ENCODE peak calls at places on chromosomes 11 and 22, in seven cellular contexts. Z, Q, T, V, N, W and R are unnamed samples.

GRCh38 chr11:118529584-118530175 is 1.3 kb upstream of the TMEM25 start:
- DNase-seq in Z (no peak), Q (no peak), T (no peak), V (no peak), N (no peak), W (no peak), R (no peak)

GRCh38 chr11:121762820-121763219 is 310.1 kb upstream of the SORL1-AS1 start:
- DNase-seq in Z (no peak), Q (no peak), T (peak; percentile 47), V (no peak), N (no peak), W (peak; percentile 8), R (peak; percentile 42)

GRCh38 chr11:85672111-85672875 is 7.4 kb upstream of the CREBZF start:
- DNase-seq in Z (peak; percentile 14), Q (no peak), T (no peak), V (no peak), N (no peak), W (no peak), R (no peak)

GRCh38 chr11:99199336-99199735 is 178.6 kb downstream of the CNTN5 start:
- DNase-seq in Z (no peak), Q (no peak), T (no peak), V (no peak), N (no peak), W (no peak), R (no peak)

GRCh38 chr11:118411523-118411922 is 10.1 kb downstream of the ATP5MG start:
- DNase-seq in Z (no peak), Q (no peak), T (no peak), V (no peak), N (no peak), W (no peak), R (no peak)

GRCh38 chr11:26704249-26704648 is 17.6 kb downstream of the SLC5A12 start:
- DNase-seq in Z (no peak), Q (no peak), T (no peak), V (no peak), N (no peak), W (peak; percentile 39), R (peak; percentile 16)

GRCh38 chr11:57777969-57778317 is 16.3 kb downstream of the CTNND1 start:
- DNase-seq in Z (no peak), Q (no peak), T (peak; percentile 54), V (no peak), N (no peak), W (peak; percentile 56), R (no peak)

GRCh38 chr11:128835741-128836410 is 31.2 kb downstream of the KCNJ1 start:
- DNase-seq in Z (no peak), Q (no peak), T (peak; percentile 10), V (no peak), N (no peak), W (no peak), R (no peak)

GRCh38 chr11:68503792-68504191 is 43.2 kb downstream of the PPP6R3 start:
- DNase-seq in Z (no peak), Q (no peak), T (no peak), V (no peak), N (no peak), W (no peak), R (no peak)

GRCh38 chr11:68099474-68100405 is 21.4 kb downstream of the CHKA start:
- DNase-seq in Z (no peak), Q (peak; percentile 50), T (no peak), V (peak; percentile 25), N (no peak), W (no peak), R (no peak)

GRCh38 chr11:59556115-59556882 is 45.0 kb downstream of the OR4D9 start:
- DNase-seq in Z (peak; percentile 82), Q (peak; percentile 39), T (peak; percentile 76), V (peak; percentile 28), N (peak; percentile 30), W (peak; percentile 81), R (peak; percentile 67)

GRCh38 chr11:82978422-82979099 is 77.0 kb downstream of the DDIAS start:
- DNase-seq in Z (peak; percentile 60), Q (peak; percentile 25), T (peak; percentile 67), V (no peak), N (no peak), W (peak; percentile 89), R (peak; percentile 81)

GRCh38 chr11:66470015-66470414 is 3.3 kb downstream of the PELI3 start:
- DNase-seq in Z (no peak), Q (no peak), T (no peak), V (no peak), N (no peak), W (no peak), R (no peak)

GRCh38 chr11:281486-282161 is 3.4 kb downstream of the NLRP6 start:
- DNase-seq in Z (no peak), Q (no peak), T (no peak), V (no peak), N (no peak), W (no peak), R (no peak)

GRCh38 chr11:13446444-13446843 is 16.6 kb downstream of the BTBD10 start:
- DNase-seq in Z (peak; percentile 16), Q (no peak), T (peak; percentile 34), V (no peak), N (no peak), W (no peak), R (peak; percentile 18)

GRCh38 chr22:34055525-34056200 is 135.4 kb upstream of the LARGE1 start:
- DNase-seq in Z (peak; percentile 27), Q (no peak), T (peak; percentile 2), V (no peak), N (no peak), W (peak; percentile 60), R (no peak)

GRCh38 chr11:92317222-92317621 is 92.6 kb downstream of the FAT3 start:
- DNase-seq in Z (no peak), Q (no peak), T (no peak), V (no peak), N (no peak), W (no peak), R (no peak)

GRCh38 chr11:125376117-125376516 is 119.9 kb downstream of the FEZ1 start:
- DNase-seq in Z (no peak), Q (peak; percentile 46), T (peak; percentile 49), V (no peak), N (no peak), W (peak; percentile 39), R (no peak)

GRCh38 chr22:30178180-30179126 is 68.1 kb downstream of the LIF start:
- DNase-seq in Z (no peak), Q (no peak), T (no peak), V (no peak), N (no peak), W (no peak), R (no peak)

GRCh38 chr22:21766933-21767462 is 31.4 kb upstream of the YPEL1 start:
- DNase-seq in Z (no peak), Q (peak; percentile 39), T (no peak), V (peak; percentile 12), N (peak; percentile 50), W (no peak), R (no peak)

GRCh38 chr11:65558002-65558784 is at the start of gene LTBP3:
- DNase-seq in Z (peak; percentile 65), Q (peak; percentile 85), T (no peak), V (no peak), N (peak; percentile 19), W (peak; percentile 77), R (no peak)

GRCh38 chr11:110096369-110096976 is 3.3 kb downstream of the ZC3H12C start:
- DNase-seq in Z (no peak), Q (no peak), T (peak; percentile 39), V (no peak), N (no peak), W (no peak), R (no peak)

GRCh38 chr11:93591247-93591898 is 48.2 kb upstream of the SMCO4 start:
- DNase-seq in Z (peak; percentile 43), Q (peak; percentile 5), T (peak; percentile 49), V (no peak), N (no peak), W (peak; percentile 23), R (no peak)

GRCh38 chr22:42400811-42401547 is 31.2 kb downstream of the NFAM1 start:
- DNase-seq in Z (no peak), Q (no peak), T (no peak), V (no peak), N (no peak), W (no peak), R (no peak)

GRCh38 chr11:96161271-96162089 is 181.5 kb downstream of the MAML2 start:
- DNase-seq in Z (no peak), Q (no peak), T (no peak), V (no peak), N (no peak), W (no peak), R (no peak)

GRCh38 chr11:12769834-12770345 is 95.7 kb downstream of the TEAD1 start:
- DNase-seq in Z (peak; percentile 74), Q (no peak), T (peak; percentile 93), V (no peak), N (no peak), W (peak; percentile 81), R (peak; percentile 92)

GRCh38 chr11:2074266-2074825 is 64.8 kb downstream of the IGF2 start:
- DNase-seq in Z (no peak), Q (no peak), T (peak; percentile 50), V (no peak), N (no peak), W (no peak), R (no peak)

GRCh38 chr22:50267591-50268390 is 2.4 kb downstream of the MAPK11 start:
- DNase-seq in Z (no peak), Q (peak; percentile 78), T (peak; percentile 80), V (no peak), N (peak; percentile 27), W (peak; percentile 37), R (no peak)

GRCh38 chr22:46056169-46057041 is 79.4 kb upstream of the WNT7B start:
- DNase-seq in Z (peak; percentile 42), Q (no peak), T (peak; percentile 42), V (no peak), N (no peak), W (peak; percentile 61), R (no peak)

GRCh38 chr11:133269272-133269671 is 263.0 kb downstream of the OPCML start:
- DNase-seq in Z (no peak), Q (peak; percentile 67), T (no peak), V (no peak), N (no peak), W (no peak), R (no peak)